ENCODE peak calls at places on chromosomes 13 and 19, in four cellular contexts. One of them, this sample, is unnamed.

GRCh38 chr13:113636266-113636963 is 21.6 kb downstream of the ATP4B start:
- DNase-seq in Karpas-422: no peak
- DNase-seq in mesothelial cell of epicardium: no peak
- DNase-seq in breast epithelium: no peak
- DNase-seq in this sample: no peak

GRCh38 chr13:102879793-102880499 is 34.1 kb downstream of the ERCC5 start:
- DNase-seq in mesothelial cell of epicardium: no peak
- DNase-seq in Karpas-422: no peak
- DNase-seq in breast epithelium: no peak
- DNase-seq in this sample: no peak

GRCh38 chr13:87810391-87810801 is 139.2 kb downstream of the SLITRK5 start:
- DNase-seq in breast epithelium: no peak
- DNase-seq in Karpas-422: no peak
- DNase-seq in mesothelial cell of epicardium: no peak
- DNase-seq in this sample: no peak

GRCh38 chr13:31048521-31048920 is 113.2 kb downstream of the HSPH1 start:
- DNase-seq in breast epithelium: no peak
- DNase-seq in mesothelial cell of epicardium: no peak
- DNase-seq in Karpas-422: no peak
- DNase-seq in this sample: no peak

GRCh38 chr19:53989600-53990533 is 1.6 kb upstream of the CACNG6 start:
- DNase-seq in mesothelial cell of epicardium: no peak
- DNase-seq in breast epithelium: no peak
- DNase-seq in Karpas-422: no peak
- DNase-seq in this sample: no peak

GRCh38 chr13:62250501-62251175 is 835.0 kb upstream of the PCDH20 start:
- DNase-seq in Karpas-422: no peak
- DNase-seq in breast epithelium: no peak
- DNase-seq in mesothelial cell of epicardium: no peak
- DNase-seq in this sample: no peak

GRCh38 chr19:16441661-16442071 is 30.1 kb downstream of the EPS15L1 start:
- DNase-seq in breast epithelium: no peak
- DNase-seq in Karpas-422: peak; percentile 83
- DNase-seq in mesothelial cell of epicardium: no peak
- DNase-seq in this sample: no peak

GRCh38 chr13:50277127-50277526 is 261.9 kb downstream of the KCNRG start:
- DNase-seq in mesothelial cell of epicardium: no peak
- DNase-seq in Karpas-422: no peak
- DNase-seq in breast epithelium: no peak
- DNase-seq in this sample: no peak

GRCh38 chr13:100662470-100663211 is 12.0 kb downstream of the TMTC4 start:
- DNase-seq in Karpas-422: no peak
- DNase-seq in mesothelial cell of epicardium: no peak
- DNase-seq in breast epithelium: no peak
- DNase-seq in this sample: no peak

This sample was measured in RWPE2.